ENCODE peak calls at places on chromosomes 3 and 15, in ten cellular contexts. P, C, J, F, H, K, B, W, Y and D are unnamed samples.

GRCh38 chr15:90040618-90041017 is 39.5 kb downstream of the ZNF710 start:
- DNase-seq in C (no peak), P (no peak), B (no peak), J (no peak), K (no peak), W (no peak), Y (no peak), H (no peak), F (no peak), D (no peak)

GRCh38 chr15:39270976-39271375 is 309.9 kb upstream of the THBS1 start:
- DNase-seq in Y (no peak), P (peak; percentile 72), K (no peak), W (no peak), C (no peak), J (no peak), B (no peak), F (no peak), H (peak; percentile 55), D (no peak)

GRCh38 chr3:27578032-27578431 is 93.8 kb upstream of the SLC4A7 start:
- DNase-seq in F (no peak), J (no peak), Y (no peak), K (no peak), C (no peak), W (no peak), H (no peak), P (no peak), B (no peak), D (no peak)

GRCh38 chr15:52254331-52254730 is 41.3 kb downstream of the MYO5C start:
- DNase-seq in H (no peak), F (no peak), K (peak; percentile 31), Y (no peak), W (no peak), C (no peak), B (no peak), P (no peak), J (no peak), D (no peak)

GRCh38 chr3:21551019-21551418 is 200.0 kb downstream of the ZNF385D start:
- DNase-seq in Y (no peak), P (peak; percentile 2), W (no peak), B (no peak), K (no peak), H (peak; percentile 57), F (no peak), J (no peak), C (no peak), D (no peak)

GRCh38 chr3:128278761-128279593 is 125.7 kb downstream of the EEFSEC start:
- DNase-seq in H (no peak), C (peak; percentile 92), K (peak; percentile 22), Y (peak; percentile 85), W (peak; percentile 58), F (peak; percentile 87), P (peak; percentile 82), J (no peak), B (no peak), D (peak; percentile 79)

GRCh38 chr15:78675617-78676360 is 34.8 kb upstream of the CHRNB4 start:
- DNase-seq in W (no peak), B (no peak), J (no peak), Y (no peak), F (peak; percentile 46), C (no peak), P (no peak), K (no peak), H (no peak), D (no peak)

GRCh38 chr3:193782747-193783146 is 189.7 kb downstream of the OPA1 start:
- DNase-seq in Y (no peak), H (no peak), J (no peak), B (no peak), P (no peak), C (no peak), F (no peak), K (no peak), W (no peak), D (no peak)

GRCh38 chr3:82494977-82495489 is 733.6 kb upstream of the GBE1 start:
- DNase-seq in H (no peak), K (no peak), P (no peak), Y (no peak), J (no peak), F (no peak), W (no peak), B (no peak), C (no peak), D (no peak)

GRCh38 chr3:82498186-82498585 is 736.7 kb upstream of the GBE1 start:
- DNase-seq in F (no peak), P (no peak), Y (no peak), H (no peak), B (no peak), C (no peak), J (no peak), W (no peak), K (no peak), D (no peak)

GRCh38 chr3:82495655-82496054 is 734.2 kb upstream of the GBE1 start:
- DNase-seq in K (no peak), J (no peak), H (no peak), B (no peak), P (no peak), Y (no peak), F (no peak), C (no peak), W (no peak), D (no peak)

GRCh38 chr3:82493858-82494257 is 732.4 kb upstream of the GBE1 start:
- DNase-seq in B (no peak), F (no peak), K (no peak), J (no peak), P (no peak), W (no peak), H (no peak), Y (no peak), C (no peak), D (no peak)

DNA sequence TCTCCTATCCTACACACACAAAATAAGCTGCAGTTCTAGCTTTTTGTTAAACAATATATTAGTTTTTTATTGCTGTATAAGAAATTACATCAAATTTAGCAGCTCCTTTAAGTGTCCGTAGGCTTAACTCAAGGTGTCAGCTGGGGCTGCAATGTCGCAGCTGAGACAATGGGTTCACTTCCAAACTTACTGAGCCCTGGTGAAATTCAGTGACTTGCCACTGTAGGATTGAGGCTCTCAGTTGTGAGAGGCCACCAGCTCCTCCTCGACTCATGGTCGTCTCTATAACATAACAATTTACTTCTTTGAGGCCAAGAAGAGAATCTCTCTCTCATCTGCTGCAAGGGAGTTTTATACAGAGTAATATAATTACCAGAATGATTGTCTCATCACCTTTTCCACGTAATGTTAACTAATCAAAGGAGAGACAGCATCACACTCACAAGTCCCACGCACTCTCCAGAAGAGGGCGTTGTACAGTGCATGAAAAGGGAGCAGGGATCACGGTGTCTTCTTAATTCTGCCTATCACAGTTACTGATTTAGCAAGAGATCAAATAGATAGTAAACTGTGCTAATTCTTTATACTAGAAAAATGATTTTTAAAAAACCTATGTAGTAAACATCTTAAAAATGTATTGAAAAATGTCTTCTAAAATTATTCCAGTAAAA is 735.6 kb upstream of the GBE1 start:
- DNase-seq in H (peak; percentile 54), F (no peak), K (peak; percentile 26), C (no peak), W (peak; percentile 50), J (no peak), Y (no peak), P (no peak), B (no peak), D (no peak)
- TF ChIP-seq CTCF in H (peak; percentile 11), F (no peak), K (peak; percentile 44), C (no peak), W (peak; percentile 86), J (no peak), Y (no peak), P (no peak), B (peak; percentile 5), D (no peak)

GRCh38 chr3:72820405-72820804 is 27.8 kb downstream of the SHQ1 start:
- DNase-seq in J (no peak), Y (no peak), H (peak; percentile 70), P (no peak), W (no peak), F (no peak), C (no peak), B (no peak), K (no peak), D (no peak)

GRCh38 chr3:72818915-72819314 is 29.3 kb downstream of the SHQ1 start:
- DNase-seq in C (no peak), B (no peak), W (no peak), K (no peak), Y (no peak), P (no peak), H (no peak), J (no peak), F (no peak), D (no peak)

GRCh38 chr3:72816843-72817485 is 31.3 kb downstream of the SHQ1 start:
- DNase-seq in W (no peak), F (no peak), J (no peak), C (no peak), B (no peak), P (no peak), H (no peak), Y (no peak), K (no peak), D (no peak)

GRCh38 chr3:72821170-72821781 is 27.0 kb downstream of the SHQ1 start:
- DNase-seq in W (no peak), F (peak; percentile 63), Y (no peak), C (no peak), H (peak; percentile 62), P (no peak), J (peak; percentile 39), B (no peak), K (no peak), D (no peak)

GRCh38 chr3:72818092-72818721 is 30.0 kb downstream of the SHQ1 start:
- DNase-seq in P (no peak), B (no peak), K (peak; percentile 27), H (peak; percentile 37), W (no peak), F (no peak), Y (no peak), J (no peak), C (no peak), D (no peak)
- TF ChIP-seq CTCF in P (peak; percentile 60), B (peak; percentile 22), K (peak; percentile 47), H (peak; percentile 80), W (peak; percentile 62), F (peak; percentile 46), Y (peak; percentile 30), J (peak; percentile 51), C (peak; percentile 57), D (peak; percentile 30)

GRCh38 chr3:103437850-103438249 is 1003.0 kb downstream of the ZPLD1 start:
- DNase-seq in C (no peak), W (no peak), B (no peak), F (no peak), J (no peak), H (no peak), Y (no peak), K (no peak), P (no peak), D (no peak)

DNA sequence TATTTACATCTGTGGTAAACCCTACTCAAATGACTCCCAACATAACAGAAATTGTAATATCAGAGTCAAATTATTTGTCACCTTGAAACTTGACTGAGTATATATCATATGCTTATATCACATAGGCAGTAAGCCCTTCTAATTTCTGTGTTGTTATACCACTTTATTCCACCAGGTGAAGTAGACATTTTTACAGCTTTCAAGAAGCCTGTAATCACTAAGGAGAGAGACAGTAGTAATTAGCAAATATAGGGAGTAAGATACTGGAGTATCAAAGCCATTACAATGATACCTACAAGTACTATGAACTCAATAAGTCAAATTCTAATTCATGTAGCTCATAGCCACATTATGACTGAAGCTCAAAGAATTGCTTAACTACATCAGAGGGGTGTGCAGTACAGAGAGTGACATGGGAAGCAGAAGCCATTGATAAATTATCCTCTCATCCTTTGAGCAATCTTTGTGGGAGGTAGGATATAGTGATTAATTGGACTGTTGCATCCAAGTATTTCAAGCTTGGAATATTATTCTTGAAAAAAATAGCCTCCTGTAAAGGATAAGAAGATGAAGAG is 1005.8 kb downstream of the ZPLD1 start:
- DNase-seq in H (peak; percentile 29), F (no peak), J (no peak), B (no peak), K (no peak), C (no peak), P (no peak), W (no peak), Y (no peak), D (no peak)
- TF ChIP-seq CTCF in H (peak; percentile 9), F (no peak), J (no peak), B (no peak), K (peak; percentile 70), C (peak; percentile 13), P (no peak), W (peak; percentile 61), Y (no peak), D (peak; percentile 74)

GRCh38 chr3:9947025-9947995 is 4.9 kb downstream of the PRRT3 start:
- DNase-seq in K (peak; percentile 75), F (peak; percentile 91), Y (peak; percentile 65), C (peak; percentile 94), H (peak; percentile 82), W (peak; percentile 84), J (peak; percentile 47), B (no peak), P (no peak), D (no peak)
- TF ChIP-seq CTCF in K (peak; percentile 41), F (peak; percentile 61), Y (peak; percentile 18), C (peak; percentile 81), H (peak; percentile 56), W (peak; percentile 56), J (peak; percentile 27), B (peak; percentile 73), P (peak; percentile 52), D (peak; percentile 20)